ENCODE peak calls at places on chromosome 14, in ten cellular contexts. G is PC-3; Y is colonic mucosa; O is tibial artery; I is body of pancreas; Z is CD8-positive, alpha-beta memory T cell; X is heart left ventricle; V is fibroblast of lung; W is neural progenitor cell; T is suprapubic skin. U is an unnamed sample.

GRCh38 chr14:100533647-100534485 is 53.4 kb downstream of the BEGAIN start:
- DNase-seq in G (no peak), Y (peak; percentile 23), O (peak; percentile 63), I (peak; percentile 79), Z (no peak), X (peak; percentile 19), V (peak; percentile 51), W (no peak), T (peak; percentile 78), U (peak; percentile 63)

GRCh38 chr14:94638961-94639817 is 27.0 kb downstream of the SERPINA3 start:
- DNase-seq in G (no peak), Y (no peak), O (no peak), I (no peak), Z (no peak), X (no peak), V (no peak), W (no peak), T (peak; percentile 41), U (peak; percentile 57)

GRCh38 chr14:24066490-24067132 is 4.8 kb upstream of the CPNE6 start:
- DNase-seq in G (no peak), Y (peak; percentile 66), O (no peak), I (no peak), Z (no peak), X (no peak), V (no peak), W (no peak), T (no peak), U (no peak)

GRCh38 chr14:59464651-59465569 is at the start of gene GPR135:
- DNase-seq in G (peak; percentile 87), Y (peak; percentile 56), O (peak; percentile 87), I (peak; percentile 70), Z (peak; percentile 39), X (peak; percentile 75), V (peak; percentile 80), W (peak; percentile 89), T (peak; percentile 82), U (peak; percentile 88)

GRCh38 chr14:24051162-24051788 is 534 bp upstream of the CARMIL3 start:
- DNase-seq in G (no peak), Y (peak; percentile 71), O (peak; percentile 64), I (no peak), Z (no peak), X (no peak), V (no peak), W (no peak), T (no peak), U (no peak)

GRCh38 chr14:67514650-67515385 is 18.3 kb upstream of the PLEKHH1 start:
- DNase-seq in G (peak; percentile 35), Y (peak; percentile 52), O (peak; percentile 66), I (peak; percentile 47), Z (peak; percentile 34), X (peak; percentile 46), V (peak; percentile 38), W (peak; percentile 70), T (no peak), U (no peak)

GRCh38 chr14:98168196-98168985 is 1103.6 kb downstream of the BCL11B start:
- DNase-seq in G (no peak), Y (no peak), O (no peak), I (no peak), Z (no peak), X (no peak), V (no peak), W (no peak), T (no peak), U (no peak)

GRCh38 chr14:51917186-51917585 is 56.8 kb downstream of the GNG2 start:
- DNase-seq in G (no peak), Y (no peak), O (no peak), I (no peak), Z (no peak), X (peak; percentile 36), V (no peak), W (no peak), T (no peak), U (no peak)

GRCh38 chr14:67487937-67488893 is at the start of gene TMEM229B:
- DNase-seq in G (no peak), Y (peak; percentile 40), O (no peak), I (no peak), Z (peak; percentile 61), X (peak; percentile 46), V (no peak), W (no peak), T (no peak), U (peak; percentile 14)

GRCh38 chr14:65142429-65142828 is 40.1 kb upstream of the MAX start:
- DNase-seq in G (no peak), Y (no peak), O (no peak), I (no peak), Z (no peak), X (no peak), V (no peak), W (no peak), T (no peak), U (no peak)

GRCh38 chr14:102591372-102591943 is 991 bp upstream of the RCOR1 start:
- DNase-seq in G (no peak), Y (peak; percentile 54), O (peak; percentile 72), I (peak; percentile 36), Z (peak; percentile 20), X (peak; percentile 66), V (peak; percentile 22), W (peak; percentile 70), T (no peak), U (peak; percentile 72)

GRCh38 chr14:68391292-68392014 is 401.4 kb downstream of the ZFP36L1 start:
- DNase-seq in G (no peak), Y (no peak), O (no peak), I (no peak), Z (no peak), X (peak; percentile 43), V (peak; percentile 93), W (no peak), T (no peak), U (peak; percentile 80)

GRCh38 chr14:99393059-99393655 is 87.5 kb downstream of the SETD3 start:
- DNase-seq in G (peak; percentile 64), Y (peak; percentile 59), O (no peak), I (peak; percentile 48), Z (no peak), X (no peak), V (peak; percentile 17), W (peak; percentile 70), T (no peak), U (no peak)

GRCh38 chr14:89331398-89331797 is 85.6 kb downstream of the FOXN3 start:
- DNase-seq in G (no peak), Y (no peak), O (no peak), I (no peak), Z (no peak), X (no peak), V (no peak), W (no peak), T (no peak), U (no peak)

GRCh38 chr14:33455998-33456397 is 494.9 kb downstream of the EGLN3 start:
- DNase-seq in G (no peak), Y (no peak), O (no peak), I (no peak), Z (no peak), X (no peak), V (peak; percentile 34), W (no peak), T (no peak), U (no peak)

GRCh38 chr14:22319526-22320352 is 269.3 kb downstream of the DAD1 start:
- DNase-seq in G (peak; percentile 89), Y (peak; percentile 64), O (peak; percentile 68), I (peak; percentile 55), Z (no peak), X (peak; percentile 46), V (peak; percentile 53), W (peak; percentile 67), T (no peak), U (peak; percentile 73)

GRCh38 chr14:101120636-101121398 is 217.3 kb upstream of the RTL1 start:
- DNase-seq in G (no peak), Y (peak; percentile 27), O (peak; percentile 72), I (no peak), Z (no peak), X (peak; percentile 61), V (peak; percentile 20), W (no peak), T (peak; percentile 78), U (peak; percentile 18)

GRCh38 chr14:75489480-75489837 is 32.8 kb upstream of the BATF start:
- DNase-seq in G (no peak), Y (no peak), O (no peak), I (peak; percentile 58), Z (no peak), X (no peak), V (no peak), W (no peak), T (no peak), U (peak; percentile 38)

DNA sequence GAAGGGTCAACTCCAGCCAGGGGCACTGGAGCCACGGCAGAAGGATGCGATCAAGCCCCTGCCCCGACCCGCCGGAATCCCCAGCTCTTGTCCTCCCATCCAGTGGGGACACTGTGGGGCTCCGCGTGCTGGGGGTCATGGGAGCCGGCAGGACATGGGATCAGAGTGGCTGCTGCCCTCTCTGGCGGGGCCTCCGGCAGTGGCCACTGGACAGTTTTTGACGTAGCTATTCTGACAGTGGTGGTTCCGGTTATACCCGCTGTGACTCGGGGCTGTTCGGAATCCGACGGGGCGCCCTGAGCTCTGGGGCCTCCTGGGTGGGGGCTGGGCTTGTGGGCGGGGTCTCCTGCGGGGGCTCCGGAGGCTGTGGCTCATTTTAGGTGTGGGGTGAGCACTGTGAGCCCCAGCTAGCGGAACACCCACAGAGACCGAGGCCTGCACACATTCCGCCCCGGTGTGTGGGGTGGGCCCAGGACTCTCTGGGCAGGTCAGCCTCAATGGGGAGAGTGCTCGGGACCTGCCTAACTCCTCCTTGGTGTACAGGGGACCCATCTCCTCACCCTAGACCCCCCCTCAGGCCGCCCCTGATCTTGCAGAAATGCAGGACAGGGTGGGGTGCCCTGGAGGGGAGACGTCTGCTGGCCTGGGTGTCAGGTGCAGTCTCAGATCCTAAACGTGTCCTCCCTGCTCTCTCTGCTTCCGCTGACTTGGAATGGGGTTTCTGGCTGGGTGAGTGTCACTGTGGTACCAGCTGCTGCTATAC is 374.2 kb downstream of the TMEM121 start:
- DNase-seq in G (no peak), Y (no peak), O (no peak), I (no peak), Z (no peak), X (no peak), V (no peak), W (no peak), T (no peak), U (no peak)
- H3K27ac ChIP-seq in G (no peak overlapping the region), Y (no peak overlapping the region), O (no peak overlapping the region), I (no peak overlapping the region), Z (no peak overlapping the region), X (no peak overlapping the region), V (no peak overlapping the region), W (no peak overlapping the region), T (no peak overlapping the region), U (no peak overlapping the region)

GRCh38 chr14:91373591-91374245 is 43.9 kb downstream of the CCDC88C start:
- DNase-seq in G (peak; percentile 38), Y (no peak), O (no peak), I (no peak), Z (peak; percentile 40), X (no peak), V (no peak), W (no peak), T (no peak), U (no peak)
- H3K4me1 ChIP-seq in G (peaks cover 33% of the 10 kb centered on the region), Y (peaks cover 20% of the 10 kb centered on the region), O (no peaks in the 10 kb centered on the region), I (peaks cover 44% of the 10 kb centered on the region), Z (peaks cover 99% of the 10 kb centered on the region), X (peaks cover 56% of the 10 kb centered on the region), V (no peaks in the 10 kb centered on the region), W (peaks cover 78% of the 10 kb centered on the region), T (peaks cover 73% of the 10 kb centered on the region), U (no peaks in the 10 kb centered on the region)

GRCh38 chr14:73722581-73722980 is 8.4 kb upstream of the PNMA1 start:
- DNase-seq in G (peak; percentile 0), Y (no peak), O (peak; percentile 60), I (no peak), Z (no peak), X (no peak), V (peak; percentile 47), W (no peak), T (no peak), U (no peak)
- H3K36me3 ChIP-seq in G (peaks cover 66% of the 10 kb centered on the region), Y (peaks cover 44% of the 10 kb centered on the region), O (peaks cover 83% of the 10 kb centered on the region), I (peaks cover 16% of the 10 kb centered on the region), Z (peaks cover 74% of the 10 kb centered on the region), X (peaks cover 93% of the 10 kb centered on the region), V (peaks cover 44% of the 10 kb centered on the region), W (no peaks in the 10 kb centered on the region), T (peaks cover 94% of the 10 kb centered on the region), U (peaks cover 73% of the 10 kb centered on the region)

GRCh38 chr14:81042431-81042830 is 87.0 kb downstream of the TSHR start:
- DNase-seq in G (no peak), Y (no peak), O (no peak), I (no peak), Z (no peak), X (no peak), V (no peak), W (no peak), T (no peak), U (no peak)
- H3K27ac ChIP-seq in G (no peak overlapping the region), Y (no peak overlapping the region), O (no peak overlapping the region), I (no peak overlapping the region), Z (no peak overlapping the region), X (no peak overlapping the region), V (no peak overlapping the region), W (no peak overlapping the region), T (no peak overlapping the region), U (no peak overlapping the region)

U was measured in ascending aorta.